ENCODE peak calls at places on chromosomes 6 and 20, in six cellular contexts. R is IMR-90, P is mesenchymal stem cell, L is H9, K is neuronal stem cell, H is H1. C is an unnamed sample.

GRCh38 chr6:116629467-116630063 is 13.3 kb downstream of the RSPH4A start:
- DNase-seq in R (no peak), P (no peak), L (no peak), K (no peak), H (no peak), C (no peak)

GRCh38 chr6:156928126-156928525 is 150.9 kb downstream of the ARID1B start:
- DNase-seq in R (no peak), P (no peak), L (no peak), K (no peak), H (no peak), C (no peak)

GRCh38 chr6:116884530-116884929 is 7.5 kb downstream of the RFX6 start:
- DNase-seq in R (no peak), P (no peak), L (no peak), K (no peak), H (no peak), C (no peak)

GRCh38 chr6:13089296-13089994 is 238.9 kb downstream of the TBC1D7 start:
- DNase-seq in R (no peak), P (no peak), L (no peak), K (no peak), H (no peak), C (no peak)

GRCh38 chr6:77298298-77298697 is 165.0 kb downstream of the HTR1B start:
- DNase-seq in R (peak; percentile 5), P (no peak), L (no peak), K (no peak), H (no peak), C (no peak)

GRCh38 chr20:45938727-45939438 is 4.4 kb downstream of the PCIF1 start:
- DNase-seq in R (no peak), P (no peak), L (peak; percentile 96), K (no peak), H (peak; percentile 68), C (no peak)

GRCh38 chr6:43784049-43784855 is 14.2 kb downstream of the VEGFA start:
- DNase-seq in R (no peak), P (no peak), L (no peak), K (no peak), H (no peak), C (no peak)

GRCh38 chr20:50724851-50725721 is 6.3 kb upstream of the PARD6B start:
- DNase-seq in R (peak; percentile 96), P (peak; percentile 99), L (peak; percentile 36), K (peak; percentile 49), H (no peak), C (peak; percentile 41)

GRCh38 chr6:34143884-34144580 is 1.9 kb downstream of the GRM4 start:
- DNase-seq in R (no peak), P (peak; percentile 18), L (peak; percentile 86), K (peak; percentile 77), H (peak; percentile 88), C (no peak)

GRCh38 chr20:22807646-22808045 is 223.3 kb upstream of the FOXA2 start:
- DNase-seq in R (peak; percentile 1), P (no peak), L (no peak), K (no peak), H (peak; percentile 29), C (no peak)

GRCh38 chr6:4281341-4282293 is 146.2 kb upstream of the ECI2 start:
- DNase-seq in R (peak; percentile 62), P (peak; percentile 38), L (peak; percentile 69), K (peak; percentile 11), H (peak; percentile 61), C (peak; percentile 72)

GRCh38 chr20:53332022-53332824 is 261.4 kb downstream of the ZNF217 start:
- DNase-seq in R (no peak), P (no peak), L (no peak), K (no peak), H (no peak), C (no peak)

GRCh38 chr20:62121776-62122658 is at the start of gene LSM14B:
- DNase-seq in R (peak; percentile 95), P (peak; percentile 95), L (peak; percentile 94), K (peak; percentile 97), H (peak; percentile 92), C (peak; percentile 98)

DNA sequence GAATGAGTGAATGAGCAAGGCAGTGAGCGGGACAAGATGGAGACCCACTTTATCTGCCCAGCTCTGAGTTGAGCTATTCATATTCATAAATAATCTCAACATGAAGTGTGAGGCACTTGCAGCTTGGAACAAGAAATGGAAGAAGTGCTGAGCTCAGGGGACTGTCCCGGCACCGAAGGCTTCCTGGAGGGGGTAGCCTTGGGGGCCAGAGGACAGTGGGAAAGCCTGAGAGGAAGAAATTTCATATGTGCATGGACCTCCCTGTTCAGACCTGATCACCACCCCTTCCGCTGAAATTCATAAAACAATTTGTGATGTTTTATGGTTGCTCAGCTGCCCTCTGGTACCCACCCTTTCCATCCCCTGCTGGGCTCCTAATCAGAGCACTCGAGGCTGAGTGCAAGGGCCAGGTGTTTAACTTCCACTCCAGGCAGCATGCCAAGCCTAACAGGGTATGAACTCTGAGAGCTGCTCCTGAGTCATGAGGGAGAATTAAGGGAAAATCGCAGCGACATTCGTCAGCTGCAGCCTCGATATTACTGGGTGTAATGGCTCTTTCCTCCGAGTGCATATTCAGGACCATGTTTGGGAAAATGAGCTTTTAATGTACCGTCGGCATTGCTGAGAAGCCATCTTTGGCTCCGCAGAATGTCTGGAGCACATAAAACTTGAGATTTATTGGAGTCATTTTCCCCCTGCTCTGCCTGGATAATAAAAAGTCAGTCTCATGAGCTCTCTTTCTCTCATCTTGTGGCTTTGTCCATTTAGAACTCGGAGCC is 103.4 kb downstream of the TOX2 start:
- DNase-seq in R (peak; percentile 93), P (peak; percentile 87), L (no peak), K (no peak), H (no peak), C (no peak)
- H2AFZ ChIP-seq in R (peak overlapping the region; percentile 9), P (no peak overlapping the region), L (no peak overlapping the region), K (no peak overlapping the region), H (no peak overlapping the region), C (no peak overlapping the region)

GRCh38 chr6:158703840-158704822 is 54.3 kb downstream of the SYTL3 start:
- DNase-seq in R (peak; percentile 28), P (peak; percentile 59), L (peak; percentile 86), K (peak; percentile 61), H (peak; percentile 97), C (peak; percentile 70)

GRCh38 chr6:158707826-158708225 is 58.0 kb downstream of the SYTL3 start:
- DNase-seq in R (no peak), P (no peak), L (no peak), K (no peak), H (no peak), C (no peak)

GRCh38 chr6:158707120-158707519 is 57.3 kb downstream of the SYTL3 start:
- DNase-seq in R (peak; percentile 56), P (peak; percentile 67), L (peak; percentile 45), K (no peak), H (no peak), C (peak; percentile 93)

GRCh38 chr6:158706369-158706982 is 56.6 kb downstream of the SYTL3 start:
- DNase-seq in R (peak; percentile 51), P (peak; percentile 70), L (peak; percentile 78), K (no peak), H (no peak), C (no peak)

DNA sequence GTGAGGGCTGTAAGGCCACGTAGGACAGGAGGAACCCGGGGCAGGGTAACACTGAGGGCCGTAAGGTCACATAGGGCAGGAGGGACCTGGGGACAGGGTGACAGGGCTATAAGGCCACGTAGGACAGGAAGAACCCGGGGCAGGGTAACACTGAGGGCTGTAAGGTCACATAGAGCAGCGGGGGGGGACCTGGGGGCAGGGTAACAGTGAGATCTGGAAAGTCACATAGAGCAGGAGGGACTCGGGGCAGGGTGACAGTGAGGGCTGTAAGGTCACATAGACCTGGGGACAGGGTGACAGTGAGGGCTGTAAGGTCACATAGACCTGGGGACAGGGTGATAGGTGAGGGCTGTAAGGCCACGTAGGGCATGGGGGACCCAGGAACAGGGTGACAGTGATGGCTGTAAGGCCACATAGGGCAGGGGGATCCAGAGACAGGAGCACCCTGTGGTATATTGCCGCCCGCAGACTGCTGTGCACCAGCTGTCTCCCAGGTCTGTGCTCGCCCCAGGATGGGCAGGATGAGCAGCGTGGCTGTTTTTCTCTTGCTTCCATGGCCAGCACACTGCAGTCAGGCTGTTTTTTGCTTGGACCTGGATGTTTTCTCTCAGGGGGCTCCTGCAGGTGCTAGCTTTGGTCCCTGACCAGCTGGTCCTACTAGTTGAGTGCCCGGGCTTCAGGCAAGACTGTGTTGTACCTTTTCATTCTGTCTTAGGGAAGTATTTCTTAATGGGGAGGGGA is 55.7 kb downstream of the SYTL3 start:
- DNase-seq in R (no peak), P (no peak), L (no peak), K (no peak), H (no peak), C (no peak)
- H2BK120ac ChIP-seq in R (no peak overlapping the region), P (no peak overlapping the region), L (no peak overlapping the region), K (no peak overlapping the region), H (no peak overlapping the region), C (peak overlapping the region; percentile 33)

GRCh38 chr6:113731528-113731927 is 125.6 kb upstream of the MARCKS start:
- DNase-seq in R (no peak), P (no peak), L (no peak), K (no peak), H (no peak), C (no peak)

GRCh38 chr6:113733386-113733785 is 123.8 kb upstream of the MARCKS start:
- DNase-seq in R (peak; percentile 16), P (no peak), L (no peak), K (no peak), H (no peak), C (no peak)

GRCh38 chr6:113735487-113735886 is 121.7 kb upstream of the MARCKS start:
- DNase-seq in R (no peak), P (no peak), L (no peak), K (no peak), H (no peak), C (no peak)

GRCh38 chr6:113734886-113735481 is 122.2 kb upstream of the MARCKS start:
- DNase-seq in R (peak; percentile 45), P (peak; percentile 35), L (no peak), K (no peak), H (peak; percentile 14), C (no peak)

DNA sequence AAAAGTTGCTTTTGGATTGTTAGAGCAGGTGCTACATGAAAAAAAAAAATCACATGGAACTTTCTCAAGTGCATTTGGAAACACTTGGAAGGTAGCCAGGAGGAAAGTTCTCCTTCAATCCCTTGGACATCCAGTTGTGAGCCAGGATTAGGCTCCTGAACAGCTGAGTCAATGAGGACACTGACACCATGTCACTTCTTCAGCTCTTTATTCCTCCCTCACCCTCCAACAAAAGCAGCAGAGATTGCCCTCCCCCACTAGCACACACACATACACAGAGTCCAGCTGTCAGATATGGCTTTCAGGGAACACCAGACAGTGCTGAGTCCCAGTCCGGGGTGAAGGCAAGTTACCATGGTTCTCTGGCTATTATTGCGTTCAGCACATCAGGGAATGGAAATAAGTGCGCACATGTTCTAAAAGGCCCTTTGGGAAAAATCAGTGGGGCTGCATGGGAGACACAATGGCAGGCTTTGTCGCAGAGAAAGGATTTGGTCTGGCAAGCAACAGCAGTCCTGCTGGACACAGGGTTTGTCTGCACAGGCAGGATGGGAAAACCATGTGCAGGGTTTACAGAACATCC is 124.7 kb upstream of the MARCKS start:
- DNase-seq in R (peak; percentile 14), P (peak; percentile 45), L (no peak), K (peak; percentile 60), H (peak; percentile 28), C (no peak)
- H2AFZ ChIP-seq in R (peak overlapping the region; percentile 18), P (no peak overlapping the region), L (no peak overlapping the region), K (peak overlapping the region; percentile 37), H (no peak overlapping the region), C (peak overlapping the region; percentile 30)

DNA sequence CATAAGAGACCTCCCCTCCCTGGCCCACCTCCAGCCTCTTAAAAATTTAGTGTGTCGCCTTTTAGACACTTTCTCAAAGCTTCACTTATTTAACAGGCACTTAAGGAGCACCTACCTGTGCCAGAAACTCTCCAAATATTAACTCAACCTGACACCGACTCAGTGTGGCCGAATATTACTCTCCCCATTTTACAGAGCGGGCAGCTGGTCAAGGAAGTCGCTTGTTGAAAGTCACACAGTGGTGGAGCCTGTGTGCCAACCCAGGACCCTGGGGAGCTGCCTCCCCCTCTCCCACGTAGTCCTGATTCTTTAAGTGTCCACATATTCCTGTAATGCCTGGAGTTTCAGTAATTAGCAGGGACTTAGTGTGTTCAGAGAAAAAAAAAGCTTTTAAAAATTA is 1.0 kb upstream of the PMEPA1 start:
- DNase-seq in R (no peak), P (no peak), L (no peak), K (no peak), H (no peak), C (peak; percentile 18)
- H2BK120ac ChIP-seq in R (no peak overlapping the region), P (no peak overlapping the region), L (no peak overlapping the region), K (no peak overlapping the region), H (no peak overlapping the region), C (peak overlapping the region; percentile 23)

C was measured in trophoblast cell.